ENCODE peak calls at places on chromosomes 4 and X, in nine cellular contexts. Y is neural crest cell; K is stimulated activated CD4-positive, alpha-beta T cell treated with anti-CD3 and anti-CD28 coated beads, Interleukin-2, amount 100 ng/mL, for 24 hours; H is pancreas; S is anterior cingulate cortex; J is C1 segment of cervical spinal cord; Z is activated CD4-positive, alpha-beta T cell treated with anti-CD3 and anti-CD28 coated beads, Interleukin-2, amount 10 ng/mL, durations not matched to agents 7 days and 5 days; B is AG10803; C is DMS153. F is an unnamed sample.

GRCh38 chr4:8038702-8039251 is 99.1 kb upstream of the AFAP1 start:
- DNase-seq in Y (no peak), K (no peak), H (no peak), S (no peak), J (no peak), Z (no peak), B (no peak), C (peak), F (no peak)

GRCh38 chr4:54427826-54428225 is 198.7 kb downstream of the PDGFRA start:
- DNase-seq in Y (no peak), K (no peak), H (no peak), S (no peak), J (no peak), Z (no peak), B (no peak), C (no peak), F (no peak)

GRCh38 chr4:123025398-123025797 is 103.0 kb upstream of the NUDT6 start:
- DNase-seq in Y (no peak), K (no peak), H (no peak), S (no peak), J (no peak), Z (no peak), B (no peak), C (no peak), F (no peak)

GRCh38 chr4:173332021-173332487 is 2.1 kb downstream of the HMGB2 start:
- DNase-seq in Y (no peak), K (no peak), H (no peak), S (no peak), J (no peak), Z (no peak), B (peak), C (no peak), F (no peak)

GRCh38 chrX:22674947-22675346 is 324.8 kb upstream of the DDX53 start:
- DNase-seq in Y (no peak), K (no peak), H (no peak), S (no peak), J (no peak), Z (no peak), B (no peak), C (peak), F (no peak)

GRCh38 chrX:21949689-21950088 is 9.2 kb downstream of the SMS start:
- DNase-seq in Y (no peak), K (no peak), H (no peak), S (no peak), J (no peak), Z (no peak), B (no peak), C (no peak), F (no peak)

GRCh38 chrX:51641421-51642021 is 22.8 kb upstream of the CENPVL3 start:
- DNase-seq in Y (peak), K (no peak), H (no peak), S (peak), J (no peak), Z (peak), B (peak), C (peak), F (no peak)

GRCh38 chrX:121642415-121642814 is 595.0 kb downstream of the GLUD2 start:
- DNase-seq in Y (no peak), K (no peak), H (no peak), S (no peak), J (no peak), Z (no peak), B (peak), C (no peak), F (no peak)

GRCh38 chr4:15194520-15194919 is 192.2 kb downstream of the CPEB2 start:
- DNase-seq in Y (no peak), K (no peak), H (no peak), S (no peak), J (no peak), Z (no peak), B (no peak), C (no peak), F (no peak)

GRCh38 chrX:20066968-20067708 is 49.6 kb downstream of the MAP7D2 start:
- DNase-seq in Y (no peak), K (no peak), H (no peak), S (no peak), J (no peak), Z (peak), B (peak), C (no peak), F (no peak)

GRCh38 chrX:1476682-1477081 is 24.0 kb upstream of the ASMTL start:
- DNase-seq in Y (no peak), K (no peak), H (no peak), S (no peak), J (no peak), Z (peak), B (no peak), C (no peak), F (peak)

GRCh38 chr4:46425775-46426400 is 36.0 kb upstream of the GABRA2 start:
- DNase-seq in Y (no peak), K (no peak), H (no peak), S (no peak), J (no peak), Z (no peak), B (no peak), C (no peak), F (peak)

GRCh38 chr4:154877110-154877760 is 96.2 kb downstream of the RBM46 start:
- DNase-seq in Y (no peak), K (no peak), H (no peak), S (no peak), J (no peak), Z (no peak), B (peak), C (peak), F (no peak)

GRCh38 chrX:13239272-13239671 is 80.6 kb downstream of the ATXN3L start:
- DNase-seq in Y (no peak), K (no peak), H (no peak), S (peak), J (no peak), Z (no peak), B (no peak), C (no peak), F (no peak)

GRCh38 chrX:103343105-103343504 is 13.1 kb downstream of the TCEAL7 start:
- DNase-seq in Y (no peak), K (peak), H (peak), S (peak), J (peak), Z (peak), B (peak), C (no peak), F (no peak)

GRCh38 chr4:112270051-112270450 is 15.7 kb downstream of the TIFA start:
- DNase-seq in Y (no peak), K (no peak), H (no peak), S (no peak), J (no peak), Z (no peak), B (no peak), C (no peak), F (no peak)

GRCh38 chrX:10189317-10190268 is 32.8 kb downstream of the CLCN4 start:
- DNase-seq in Y (peak), K (peak), H (peak), S (peak), J (peak), Z (peak), B (peak), C (peak), F (peak)

GRCh38 chrX:11480626-11481025 is 185.1 kb downstream of the ARHGAP6 start:
- DNase-seq in Y (no peak), K (no peak), H (no peak), S (no peak), J (no peak), Z (no peak), B (no peak), C (peak), F (no peak)

GRCh38 chr4:6619116-6619465 is 21.4 kb upstream of the MRFAP1 start:
- DNase-seq in Y (no peak), K (no peak), H (no peak), S (no peak), J (no peak), Z (no peak), B (no peak), C (no peak), F (no peak)

GRCh38 chrX:97372006-97372766 is 488.5 kb downstream of the RPA4 start:
- DNase-seq in Y (no peak), K (no peak), H (no peak), S (no peak), J (no peak), Z (no peak), B (no peak), C (no peak), F (no peak)

GRCh38 chr4:15695240-15695699 is 7.6 kb upstream of the BST1 start:
- DNase-seq in Y (no peak), K (no peak), H (no peak), S (no peak), J (no peak), Z (no peak), B (peak), C (no peak), F (no peak)

GRCh38 chr4:15945516-15945915 is 7.0 kb upstream of the FGFBP1 start:
- DNase-seq in Y (no peak), K (no peak), H (no peak), S (no peak), J (no peak), Z (no peak), B (no peak), C (no peak), F (no peak)

GRCh38 chrX:21581479-21581878 is 76.7 kb downstream of the KLHL34 start:
- DNase-seq in Y (no peak), K (no peak), H (no peak), S (no peak), J (no peak), Z (no peak), B (no peak), C (no peak), F (no peak)

GRCh38 chr4:22932326-22932725 is 239.6 kb downstream of the GBA3 start:
- DNase-seq in Y (no peak), K (no peak), H (peak), S (no peak), J (no peak), Z (no peak), B (no peak), C (no peak), F (no peak)

GRCh38 chr4:11214281-11214680 is 214.4 kb downstream of the HS3ST1 start:
- DNase-seq in Y (no peak), K (no peak), H (no peak), S (no peak), J (no peak), Z (no peak), B (no peak), C (no peak), F (no peak)

GRCh38 chrX:101429934-101430333 is 21.9 kb downstream of the HNRNPH2 start:
- DNase-seq in Y (no peak), K (no peak), H (no peak), S (no peak), J (no peak), Z (no peak), B (peak), C (no peak), F (no peak)

GRCh38 chr4:10082047-10082446 is 34.6 kb downstream of the WDR1 start:
- DNase-seq in Y (no peak), K (no peak), H (no peak), S (no peak), J (no peak), Z (no peak), B (no peak), C (no peak), F (peak)

GRCh38 chrX:74585766-74586165 is 28.7 kb downstream of the RLIM start:
- DNase-seq in Y (no peak), K (no peak), H (no peak), S (no peak), J (no peak), Z (no peak), B (no peak), C (no peak), F (no peak)

GRCh38 chrX:30965751-30966150 is 76.7 kb upstream of the TAB3 start:
- DNase-seq in Y (no peak), K (no peak), H (no peak), S (no peak), J (no peak), Z (no peak), B (no peak), C (no peak), F (no peak)

GRCh38 chrX:47129157-47129878 is 15.2 kb downstream of the NDUFB11 start:
- DNase-seq in Y (peak), K (peak), H (peak), S (peak), J (peak), Z (peak), B (peak), C (peak), F (peak)

GRCh38 chrX:78378476-78379115 is 51.2 kb upstream of the CYSLTR1 start:
- DNase-seq in Y (no peak), K (no peak), H (no peak), S (no peak), J (no peak), Z (no peak), B (no peak), C (no peak), F (no peak)

GRCh38 chr4:150578745-150579470 is 3.0 kb upstream of the MAB21L2 start:
- DNase-seq in Y (no peak), K (no peak), H (no peak), S (no peak), J (no peak), Z (no peak), B (no peak), C (no peak), F (peak)

GRCh38 chrX:46554942-46555341 is 9.7 kb upstream of the ZNF674 start:
- DNase-seq in Y (no peak), K (no peak), H (no peak), S (no peak), J (no peak), Z (no peak), B (peak), C (no peak), F (no peak)

GRCh38 chrX:45353462-45353861 is 152.8 kb upstream of the DIPK2B start:
- DNase-seq in Y (no peak), K (no peak), H (no peak), S (no peak), J (no peak), Z (no peak), B (peak), C (no peak), F (no peak)

GRCh38 chrX:14028473-14028872 is 1.2 kb downstream of the GEMIN8 start:
- DNase-seq in Y (no peak), K (no peak), H (no peak), S (no peak), J (no peak), Z (no peak), B (no peak), C (no peak), F (no peak)

GRCh38 chr4:77776182-77777134 is 42.7 kb downstream of the CNOT6L start:
- DNase-seq in Y (no peak), K (no peak), H (no peak), S (no peak), J (peak), Z (no peak), B (no peak), C (no peak), F (no peak)

GRCh38 chr4:56909083-56909981 is 1.6 kb downstream of the REST start:
- DNase-seq in Y (peak), K (peak), H (peak), S (peak), J (peak), Z (peak), B (peak), C (no peak), F (peak)

GRCh38 chr4:125546272-125546671 is 231.5 kb downstream of the FAT4 start:
- DNase-seq in Y (no peak), K (no peak), H (no peak), S (no peak), J (no peak), Z (no peak), B (no peak), C (no peak), F (no peak)

GRCh38 chr4:38935391-38936073 is 67.9 kb downstream of the FAM114A1 start:
- DNase-seq in Y (no peak), K (no peak), H (no peak), S (no peak), J (no peak), Z (no peak), B (peak), C (no peak), F (no peak)